ENCODE peak calls at places on chromosomes 16 and 17, in seven cellular contexts. I is H54, Y is posterior cingulate gyrus, Z is heart right ventricle, V is NCI-H446 treated with DMSO at 0.1 percent for 48 hours, H is NCI-H1092, U is choroid plexus epithelial cell. Q is an unnamed sample.

GRCh38 chr16:25366078-25366477 is 108.4 kb upstream of the ZKSCAN2 start:
- DNase-seq in V (no peak), H (no peak), Z (no peak), I (no peak), U (no peak), Y (no peak), Q (no peak)

GRCh38 chr17:64150237-64151015 is 20.5 kb upstream of the ERN1 start:
- DNase-seq in I (no peak), Y (no peak), Z (no peak), U (peak; percentile 16), H (no peak), V (no peak), Q (peak; percentile 77)

GRCh38 chr16:21302898-21303528 is 24.9 kb upstream of the CRYM start:
- DNase-seq in Z (no peak), V (no peak), Y (no peak), H (no peak), U (peak; percentile 86), I (peak; percentile 40), Q (no peak)

GRCh38 chr17:73203788-73204479 is 11.1 kb downstream of the COG1 start:
- DNase-seq in Z (no peak), U (no peak), Y (no peak), I (no peak), H (no peak), V (no peak), Q (no peak)

GRCh38 chr16:48452991-48453760 is 68.0 kb upstream of the SIAH1 start:
- DNase-seq in Y (no peak), Z (peak; percentile 50), U (no peak), V (no peak), I (peak; percentile 20), H (no peak), Q (no peak)

GRCh38 chr17:10311131-10311530 is 61.7 kb downstream of the MYH13 start:
- DNase-seq in H (no peak), Y (no peak), U (no peak), Z (no peak), V (no peak), I (no peak), Q (no peak)

GRCh38 chr17:57915980-57916757 is 39.0 kb downstream of the CUEDC1 start:
- DNase-seq in Y (no peak), Z (no peak), V (no peak), H (peak; percentile 90), U (no peak), I (no peak), Q (peak; percentile 76)

GRCh38 chr16:64253114-64253513 is 868.7 kb downstream of the CDH11 start:
- DNase-seq in U (no peak), I (no peak), H (no peak), V (no peak), Z (no peak), Y (no peak), Q (no peak)

GRCh38 chr17:60277258-60277657 is 114.7 kb downstream of the USP32 start:
- DNase-seq in Z (no peak), I (no peak), Y (no peak), U (peak; percentile 8), H (no peak), V (no peak), Q (no peak)

GRCh38 chr17:77890771-77891170 is 67.7 kb upstream of the TNRC6C start:
- DNase-seq in H (no peak), Y (no peak), V (no peak), I (no peak), U (no peak), Z (peak; percentile 5), Q (no peak)

GRCh38 chr16:57763290-57764005 is 27.9 kb downstream of the KATNB1 start:
- DNase-seq in Y (no peak), V (no peak), U (no peak), I (no peak), Z (no peak), H (no peak), Q (no peak)

GRCh38 chr16:27154573-27155521 is 48.5 kb upstream of the KDM8 start:
- DNase-seq in Y (peak; percentile 56), U (peak; percentile 52), V (no peak), Z (peak; percentile 71), I (peak; percentile 36), H (peak; percentile 16), Q (peak; percentile 41)

GRCh38 chr17:1899403-1900000 is 69.7 kb downstream of the RPA1 start:
- DNase-seq in Z (no peak), H (no peak), Y (no peak), U (no peak), I (no peak), V (no peak), Q (no peak)

GRCh38 chr16:80610489-80611156 is 69.8 kb downstream of the DYNLRB2 start:
- DNase-seq in I (no peak), V (no peak), Y (no peak), U (no peak), Z (no peak), H (no peak), Q (no peak)

GRCh38 chr16:88335150-88335685 is 47.5 kb upstream of the ZNF469 start:
- DNase-seq in H (no peak), I (no peak), Y (no peak), V (no peak), Z (no peak), U (no peak), Q (no peak)

GRCh38 chr17:80053102-80053501 is 16.7 kb downstream of the CCDC40 start:
- DNase-seq in H (no peak), U (no peak), V (no peak), Z (no peak), Y (no peak), I (no peak), Q (no peak)

GRCh38 chr16:3152273-3153076 is 17.6 kb downstream of the ZNF213 start:
- DNase-seq in H (peak; percentile 85), Z (peak; percentile 83), I (peak; percentile 67), V (peak; percentile 86), U (peak; percentile 91), Y (peak; percentile 84), Q (peak; percentile 89)

GRCh38 chr16:27439273-27440018 is 37.5 kb downstream of the IL21R start:
- DNase-seq in H (no peak), I (no peak), Z (no peak), Y (no peak), V (no peak), U (no peak), Q (peak; percentile 11)

GRCh38 chr17:20266806-20267458 is 200.4 kb downstream of the LGALS9B start:
- DNase-seq in I (peak; percentile 13), Y (no peak), U (peak; percentile 74), Z (no peak), H (no peak), V (peak; percentile 72), Q (peak; percentile 80)

GRCh38 chr17:41578971-41579370 is 7.1 kb upstream of the KRT9 start:
- DNase-seq in I (no peak), Y (no peak), U (no peak), H (no peak), V (no peak), Z (no peak), Q (no peak)

GRCh38 chr17:15965510-15965909 is 20.6 kb downstream of the ADORA2B start:
- DNase-seq in H (no peak), Y (no peak), U (no peak), V (no peak), I (no peak), Z (no peak), Q (no peak)

GRCh38 chr17:80916246-80916645 is 75.4 kb upstream of the CHMP6 start:
- DNase-seq in V (no peak), H (no peak), U (no peak), Z (no peak), Y (no peak), I (no peak), Q (no peak)

GRCh38 chr16:14354561-14355351 is 275.3 kb downstream of the PARN start:
- DNase-seq in Y (no peak), U (peak; percentile 30), V (no peak), Z (no peak), H (no peak), I (no peak), Q (peak; percentile 85)

GRCh38 chr17:58995247-58995940 is 111.3 kb downstream of the TRIM37 start:
- DNase-seq in Z (no peak), Y (no peak), I (no peak), V (no peak), H (no peak), U (peak; percentile 39), Q (no peak)

GRCh38 chr17:81593105-81593871 is 41.1 kb upstream of the FAAP100 start:
- DNase-seq in Z (no peak), H (no peak), I (no peak), U (no peak), V (no peak), Y (no peak), Q (no peak)

GRCh38 chr16:27759301-27759871 is 209.4 kb downstream of the KATNIP start:
- DNase-seq in H (no peak), Z (no peak), I (peak; percentile 68), U (peak; percentile 47), Y (no peak), V (no peak), Q (no peak)

GRCh38 chr16:68416057-68417046 is 32.0 kb downstream of the SMPD3 start:
- DNase-seq in U (no peak), Y (no peak), H (peak; percentile 30), Z (no peak), V (no peak), I (no peak), Q (no peak)

GRCh38 chr16:27236635-27237228 is 31.8 kb downstream of the NSMCE1 start:
- DNase-seq in Y (no peak), H (no peak), V (no peak), I (no peak), Z (no peak), U (no peak), Q (no peak)

GRCh38 chr17:74842599-74843351 is 16.9 kb downstream of the GRIN2C start:
- DNase-seq in Z (peak; percentile 83), U (peak; percentile 66), H (peak; percentile 49), I (no peak), V (peak; percentile 91), Y (peak; percentile 58), Q (peak; percentile 74)